ENCODE peak calls at places on chromosomes 4 and X, in nine cellular contexts. T is RPMI7951; S is stimulated activated CD4-positive, alpha-beta T cell treated with anti-CD3 and anti-CD28 coated beads, Interleukin-15, amount 100 ng/mL, for 1 hour; O is AG08396; F is AG04450; A is NCI-H1930; M is non-pigmented ciliary epithelial cell; B is NCI-H2029 treated with DMSO at 0.1 percent for 48 hours; Y is iris pigment epithelial cell. N is an unnamed sample.

GRCh38 chr4:11632015-11632414 is 203.3 kb upstream of the HS3ST1 start:
- DNase-seq in T (no peak), S (no peak), O (no peak), F (no peak), A (no peak), M (no peak), B (peak), Y (peak), N (no peak)

GRCh38 chrX:46959985-46960700 is 47.9 kb downstream of the JADE3 start:
- DNase-seq in T (peak), S (no peak), O (no peak), F (no peak), A (no peak), M (no peak), B (no peak), Y (no peak), N (no peak)

GRCh38 chrX:40945366-40945713 is 139.9 kb upstream of the USP9X start:
- DNase-seq in T (peak), S (no peak), O (peak), F (no peak), A (no peak), M (peak), B (no peak), Y (peak), N (peak)

GRCh38 chrX:135543924-135544323 is 23.5 kb downstream of the INTS6L start:
- DNase-seq in T (no peak), S (no peak), O (no peak), F (no peak), A (no peak), M (no peak), B (no peak), Y (no peak), N (peak)

GRCh38 chrX:39736219-39737211 is 361.2 kb downstream of the BCOR start:
- DNase-seq in T (peak), S (no peak), O (peak), F (no peak), A (no peak), M (no peak), B (peak), Y (peak), N (no peak)

GRCh38 chr4:176153124-176153523 is 42.3 kb downstream of the SPATA4 start:
- DNase-seq in T (no peak), S (no peak), O (no peak), F (no peak), A (no peak), M (no peak), B (no peak), Y (peak), N (no peak)

GRCh38 chr4:26803462-26803861 is 57.2 kb upstream of the STIM2 start:
- DNase-seq in T (peak), S (no peak), O (no peak), F (no peak), A (no peak), M (no peak), B (peak), Y (peak), N (no peak)

GRCh38 chrX:106467943-106468342 is 143.8 kb upstream of the RADX start:
- DNase-seq in T (no peak), S (no peak), O (no peak), F (no peak), A (no peak), M (no peak), B (no peak), Y (no peak), N (no peak)